ENCODE peak calls at places on chromosomes 5 and 9, in ten cellular contexts. Y is stimulated activated CD8-positive, alpha-beta memory T cell treated with anti-CD3 and anti-CD28 coated beads, Interleukin-15, amount 100 ng/mL, for 4 hours; B is HuH-7.5; F is SW 1271; K is lung; I is WTC11; T is KBM-7; J is fibroblast of the conjunctiva; D is kidney tubule cell; C is activated naive CD4-positive, alpha-beta T cell. R is an unnamed sample.
A peak's percentile ranks its signal among the peaks of the same experiment; 100 is the strongest.

GRCh38 chr9:7171461-7171860 is 413.7 kb downstream of the KDM4C start:
- DNase-seq in J (no peak), K (no peak), D (no peak), F (no peak), Y (no peak), B (no peak), I (no peak), T (no peak), C (no peak), R (no peak)

GRCh38 chr5:149455889-149456409 is 76.9 kb upstream of the IL17B start:
- DNase-seq in T (no peak), Y (no peak), J (peak; percentile 42), K (no peak), B (no peak), I (no peak), F (no peak), D (peak; percentile 80), C (no peak), R (peak; percentile 74)

GRCh38 chr9:136658849-136659535 is 3.7 kb upstream of the EGFL7 start:
- DNase-seq in I (no peak), K (no peak), T (peak; percentile 80), D (no peak), J (no peak), C (no peak), B (no peak), Y (no peak), F (no peak), R (no peak)

GRCh38 chr5:163757344-163757743 is 251.9 kb downstream of the MAT2B start:
- DNase-seq in D (no peak), K (no peak), Y (no peak), T (no peak), C (no peak), F (no peak), J (no peak), I (no peak), B (no peak), R (no peak)

GRCh38 chr5:119269061-119269579 is 86.7 kb upstream of the TNFAIP8 start:
- DNase-seq in F (no peak), D (peak; percentile 65), T (peak; percentile 76), I (peak; percentile 35), B (peak; percentile 9), J (no peak), Y (no peak), K (peak; percentile 31), C (peak; percentile 13), R (peak; percentile 33)

GRCh38 chr9:128242828-128243485 is 32.9 kb downstream of the GOLGA2 start:
- DNase-seq in C (no peak), D (no peak), I (no peak), J (peak; percentile 53), Y (no peak), F (no peak), T (no peak), B (no peak), K (no peak), R (peak; percentile 27)

GRCh38 chr5:104267282-104268015 is 704.9 kb upstream of the NUDT12 start:
- DNase-seq in D (no peak), F (no peak), C (no peak), J (no peak), K (no peak), B (no peak), T (no peak), Y (no peak), I (no peak), R (no peak)

GRCh38 chr9:130962418-130963316 is 23.6 kb upstream of the FIBCD1 start:
- DNase-seq in J (peak; percentile 70), B (no peak), K (peak; percentile 34), I (no peak), Y (no peak), F (peak; percentile 84), C (no peak), D (peak; percentile 96), T (no peak), R (peak; percentile 94)

GRCh38 chr5:168579987-168580508 is 880 bp upstream of the PANK3 start:
- DNase-seq in Y (no peak), B (no peak), J (no peak), I (no peak), K (no peak), F (no peak), T (no peak), D (no peak), C (no peak), R (no peak)

GRCh38 chr9:134536101-134536900 is 105.3 kb upstream of the COL5A1 start:
- DNase-seq in F (no peak), I (no peak), T (no peak), K (no peak), Y (no peak), C (no peak), D (no peak), B (no peak), J (no peak), R (peak; percentile 80)

GRCh38 chr5:83913593-83913992 is 192.9 kb upstream of the HAPLN1 start:
- DNase-seq in K (no peak), T (no peak), F (no peak), B (no peak), C (no peak), I (no peak), D (no peak), Y (no peak), J (no peak), R (no peak)

GRCh38 chr5:60842859-60843692 is 993 bp downstream of the ELOVL7 start:
- DNase-seq in T (peak; percentile 33), K (no peak), J (no peak), D (peak; percentile 42), C (no peak), Y (no peak), B (peak; percentile 44), F (no peak), I (peak; percentile 35), R (no peak)

GRCh38 chr9:78150312-78150982 is 85.4 kb upstream of the CEP78 start:
- DNase-seq in Y (no peak), I (no peak), J (no peak), F (no peak), C (no peak), K (no peak), T (no peak), D (no peak), B (no peak), R (no peak)

GRCh38 chr9:4301971-4302427 is 2.1 kb upstream of the GLIS3 start:
- DNase-seq in J (peak; percentile 94), Y (no peak), B (no peak), D (peak; percentile 90), C (no peak), I (no peak), T (no peak), K (peak; percentile 42), F (no peak), R (no peak)

GRCh38 chr5:134570886-134571285 is 45.4 kb downstream of the JADE2 start:
- DNase-seq in K (no peak), B (no peak), F (no peak), J (no peak), C (no peak), T (no peak), D (no peak), Y (no peak), I (no peak), R (no peak)

GRCh38 chr5:78905084-78905938 is 79.8 kb downstream of the ARSB start:
- DNase-seq in D (no peak), I (no peak), J (no peak), K (no peak), C (no peak), B (no peak), F (no peak), T (peak; percentile 95), Y (no peak), R (no peak)

GRCh38 chr9:119818726-119819435 is 449.6 kb upstream of the BRINP1 start:
- DNase-seq in T (no peak), B (no peak), D (no peak), I (no peak), J (no peak), Y (no peak), C (no peak), F (no peak), K (no peak), R (no peak)

GRCh38 chr9:4235951-4236804 is 63.7 kb downstream of the GLIS3 start:
- DNase-seq in T (no peak), I (no peak), K (no peak), J (no peak), Y (no peak), D (peak; percentile 93), B (no peak), C (no peak), F (no peak), R (peak; percentile 68)

GRCh38 chr5:107564896-107565295 is 105.8 kb downstream of the EFNA5 start:
- DNase-seq in B (no peak), I (no peak), K (no peak), Y (no peak), C (no peak), F (no peak), D (no peak), T (no peak), J (peak; percentile 80), R (peak; percentile 68)

GRCh38 chr5:52989025-52989780 is at the start of gene ITGA2:
- DNase-seq in C (no peak), K (peak; percentile 66), T (peak; percentile 69), Y (no peak), I (peak; percentile 63), F (peak; percentile 55), B (peak; percentile 54), D (peak; percentile 83), J (no peak), R (peak; percentile 62)

GRCh38 chr9:120261419-120261818 is 318.5 kb downstream of the CDK5RAP2 start:
- DNase-seq in D (no peak), I (no peak), J (no peak), F (no peak), Y (no peak), B (no peak), C (no peak), T (no peak), K (no peak), R (no peak)

GRCh38 chr9:34047864-34048729 is 590 bp downstream of the UBAP2 start:
- DNase-seq in Y (peak; percentile 30), T (no peak), J (no peak), B (peak; percentile 41), C (peak; percentile 31), F (peak; percentile 26), I (peak; percentile 48), D (peak; percentile 64), K (peak; percentile 59), R (no peak)

GRCh38 chr5:666816-667498 is 26.2 kb downstream of the TPPP start:
- DNase-seq in C (no peak), K (no peak), B (no peak), F (no peak), Y (no peak), T (no peak), I (no peak), J (no peak), D (no peak), R (no peak)

GRCh38 chr9:16727452-16728127 is 142.9 kb downstream of the BNC2 start:
- DNase-seq in F (no peak), I (no peak), Y (no peak), J (no peak), K (no peak), T (no peak), B (no peak), D (peak; percentile 45), C (no peak), R (peak; percentile 58)

GRCh38 chr9:1707291-1707690 is 307.9 kb upstream of the SMARCA2 start:
- DNase-seq in I (no peak), Y (no peak), C (no peak), K (no peak), T (no peak), D (peak; percentile 24), J (no peak), F (no peak), B (no peak), R (no peak)

GRCh38 chr9:14097215-14097614 is 216.7 kb downstream of the NFIB start:
- DNase-seq in C (no peak), T (no peak), Y (no peak), K (no peak), D (peak; percentile 53), I (no peak), B (no peak), F (no peak), J (no peak), R (peak; percentile 88)

GRCh38 chr5:82359286-82359685 is 81.1 kb upstream of the RPS23 start:
- DNase-seq in Y (no peak), J (no peak), B (no peak), D (no peak), K (no peak), I (no peak), T (no peak), F (no peak), C (no peak), R (peak; percentile 49)

GRCh38 chr5:155839251-155840037 is 487.5 kb upstream of the SGCD start:
- DNase-seq in F (no peak), D (peak; percentile 82), J (no peak), B (no peak), I (peak; percentile 12), C (no peak), K (no peak), Y (no peak), T (no peak), R (peak; percentile 38)

R was measured in cardiac muscle cell.